ENCODE peak calls at places on chromosomes 2 and 18, in eight cellular contexts. P, Y, V, L, D, R, U and E are unnamed samples.

GRCh38 chr2:223725494-223725893 is 111.9 kb downstream of the AP1S3 start:
- DNase-seq in V (peak), U (peak), D (peak), L (peak), P (no peak), R (peak), Y (peak), E (no peak)

GRCh38 chr18:36086186-36086585 is 18.8 kb upstream of the RPRD1A start:
- DNase-seq in D (no peak), U (no peak), L (no peak), V (no peak), Y (no peak), R (no peak), P (no peak), E (no peak)

GRCh38 chr2:231522418-231523180 is 7.6 kb downstream of the NMUR1 start:
- DNase-seq in D (peak), R (no peak), V (no peak), U (no peak), L (no peak), Y (no peak), P (no peak), E (no peak)

GRCh38 chr18:9065864-9066263 is 36.6 kb upstream of the NDUFV2 start:
- DNase-seq in L (no peak), V (no peak), Y (no peak), P (no peak), R (no peak), D (no peak), U (no peak), E (no peak)

GRCh38 chr18:9068346-9068745 is 34.2 kb upstream of the NDUFV2 start:
- DNase-seq in L (no peak), P (no peak), D (no peak), R (no peak), Y (no peak), V (no peak), U (no peak), E (no peak)

GRCh38 chr18:9665311-9665710 is 42.8 kb upstream of the RAB31 start:
- DNase-seq in R (no peak), Y (no peak), D (no peak), U (no peak), P (no peak), V (no peak), L (no peak), E (no peak)

GRCh38 chr2:71347517-71347916 is 15.9 kb downstream of the ZNF638 start:
- DNase-seq in V (no peak), L (no peak), D (no peak), R (no peak), P (no peak), U (peak), Y (no peak), E (no peak)

GRCh38 chr2:167264380-167264779 is 376.1 kb downstream of the XIRP2 start:
- DNase-seq in U (no peak), R (no peak), P (no peak), V (peak), D (no peak), Y (no peak), L (no peak), E (no peak)

GRCh38 chr2:208608436-208608835 is 201.8 kb downstream of the PTH2R start:
- DNase-seq in P (no peak), D (no peak), U (no peak), V (no peak), R (no peak), L (no peak), Y (no peak), E (no peak)

GRCh38 chr2:160210599-160211138 is 10.6 kb upstream of the ITGB6 start:
- DNase-seq in P (peak), U (peak), Y (peak), L (peak), V (peak), R (peak), D (peak), E (peak)

GRCh38 chr2:219713110-219713509 is 85.7 kb downstream of the SLC4A3 start:
- DNase-seq in P (no peak), V (no peak), Y (no peak), D (no peak), R (no peak), U (peak), L (no peak), E (no peak)

GRCh38 chr2:158178646-158179045 is 77.0 kb downstream of the UPP2 start:
- DNase-seq in L (no peak), V (no peak), U (no peak), D (no peak), Y (no peak), R (no peak), P (no peak), E (no peak)

GRCh38 chr2:48435909-48436308 is 94.0 kb upstream of the STON1 start:
- DNase-seq in D (no peak), R (no peak), Y (no peak), U (no peak), V (no peak), L (no peak), P (no peak), E (no peak)

GRCh38 chr18:45493830-45494229 is 121.4 kb upstream of the SLC14A2 start:
- DNase-seq in D (no peak), Y (no peak), U (no peak), P (no peak), R (no peak), L (no peak), V (no peak), E (no peak)

GRCh38 chr2:219658861-219659260 is 31.4 kb downstream of the SLC4A3 start:
- DNase-seq in P (no peak), D (no peak), R (no peak), U (no peak), V (no peak), Y (no peak), L (no peak), E (no peak)

GRCh38 chr18:13159579-13159978 is 59.0 kb upstream of the LDLRAD4 start:
- DNase-seq in U (peak), D (no peak), Y (no peak), V (no peak), L (peak), P (peak), R (no peak), E (no peak)

GRCh38 chr2:121665504-121665903 is 16.2 kb upstream of the CLASP1 start:
- DNase-seq in D (no peak), R (no peak), V (no peak), Y (no peak), P (no peak), L (no peak), U (no peak), E (no peak)

GRCh38 chr2:118850171-118850900 is 2.9 kb upstream of the EN1 start:
- DNase-seq in D (no peak), U (no peak), V (no peak), R (no peak), Y (no peak), L (no peak), P (no peak), E (no peak)

GRCh38 chr2:73212098-73212447 is 2.0 kb upstream of the SMYD5 start:
- DNase-seq in L (no peak), U (no peak), Y (no peak), P (no peak), V (no peak), R (no peak), D (no peak), E (no peak)

GRCh38 chr2:128285329-128285931 is 33.2 kb downstream of the HS6ST1 start:
- DNase-seq in R (no peak), D (no peak), U (no peak), P (no peak), L (no peak), V (no peak), Y (no peak), E (no peak)

GRCh38 chr18:12234451-12235190 is 19.5 kb upstream of the CIDEA start:
- DNase-seq in L (no peak), V (no peak), Y (no peak), D (no peak), P (no peak), R (no peak), U (no peak), E (no peak)

DNA sequence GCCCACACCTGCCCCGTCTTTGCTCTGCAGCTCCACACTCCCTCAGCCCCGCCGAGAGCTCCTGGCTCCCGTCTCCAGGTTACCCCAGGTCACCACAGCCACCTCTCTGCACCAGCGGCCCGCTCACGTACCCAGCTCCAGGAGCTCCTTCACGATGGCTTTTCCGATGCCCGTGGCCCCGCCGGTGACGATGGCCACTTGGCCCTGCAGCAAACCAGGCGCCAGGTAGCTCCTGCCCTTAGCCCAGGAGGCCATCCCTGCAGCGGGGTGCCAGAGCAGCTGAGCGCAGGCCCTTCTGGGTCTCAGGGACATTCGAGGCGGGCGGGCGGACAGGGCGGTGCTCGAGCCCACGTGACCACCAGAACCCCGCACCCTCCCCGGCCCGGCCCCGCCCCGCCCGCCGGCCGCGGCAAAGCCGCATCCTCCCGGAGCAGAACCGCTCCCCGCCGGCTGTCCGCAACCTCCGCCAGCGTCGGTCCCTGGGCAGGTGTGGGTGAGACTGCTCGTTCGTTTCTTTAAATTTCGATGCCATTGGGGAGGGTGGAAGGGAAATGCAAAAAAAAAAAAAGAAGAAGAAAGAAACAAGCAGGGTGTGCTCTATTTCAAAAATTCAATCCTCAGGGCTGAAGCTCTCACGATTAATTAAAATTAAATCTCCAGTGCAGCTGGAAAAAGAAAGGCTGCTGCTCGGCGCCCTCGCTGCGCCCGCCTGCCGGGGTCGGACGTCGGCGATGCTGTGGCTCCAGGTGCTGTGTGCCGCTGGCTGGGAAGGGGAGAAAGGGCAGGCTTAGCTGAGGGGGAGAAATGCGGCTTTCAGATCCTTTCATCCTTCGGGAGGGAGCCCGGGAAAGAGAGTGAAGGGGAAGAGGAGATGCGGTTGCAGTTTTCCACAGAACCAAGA is at the start of the genes PECR and TMEM169:
- DNase-seq in Y (peak), P (peak), V (peak), D (peak), R (peak), L (peak), U (peak), E (peak)
- TF ChIP-seq POLR2A in Y (no peak), P (peak), V (peak), D (no peak), R (peak), L (peak), U (peak), E (peak)

GRCh38 chr2:188966728-188967127 is 7.4 kb upstream of the COL3A1 start:
- DNase-seq in U (no peak), D (no peak), R (no peak), L (no peak), V (no peak), P (no peak), Y (no peak), E (no peak)
- TF ChIP-seq POLR2AphosphoS5 in U (no peak), D (no peak), R (no peak), L (no peak), V (no peak), P (no peak), Y (no peak), E (no peak)

GRCh38 chr2:241084856-241085444 is 17.1 kb downstream of the MTERF4 start:
- DNase-seq in R (no peak), Y (no peak), V (no peak), D (no peak), U (no peak), P (no peak), L (no peak), E (no peak)

GRCh38 chr2:241088791-241089732 is 13.0 kb downstream of the MTERF4 start:
- DNase-seq in R (no peak), Y (no peak), V (no peak), D (no peak), L (no peak), U (no peak), P (no peak), E (no peak)

GRCh38 chr2:241088376-241088775 is 13.7 kb downstream of the MTERF4 start:
- DNase-seq in P (no peak), U (no peak), L (no peak), R (no peak), D (no peak), V (no peak), Y (no peak), E (no peak)

GRCh38 chr2:241091201-241091600 is 10.9 kb downstream of the MTERF4 start:
- DNase-seq in P (no peak), V (no peak), D (no peak), Y (no peak), R (no peak), L (no peak), U (no peak), E (no peak)

GRCh38 chr2:241087420-241088268 is 14.4 kb downstream of the MTERF4 start:
- DNase-seq in Y (no peak), U (no peak), V (no peak), L (no peak), P (no peak), R (no peak), D (no peak), E (no peak)
- TF ChIP-seq POLR2A in Y (no peak), U (no peak), V (no peak), L (no peak), P (no peak), R (no peak), D (no peak), E (no peak)

GRCh38 chr2:2392332-2392731 is 61.3 kb upstream of the MYT1L start:
- DNase-seq in L (no peak), Y (no peak), V (no peak), D (no peak), R (no peak), U (no peak), P (no peak), E (no peak)
- TF ChIP-seq POLR2AphosphoS5 in L (no peak), Y (no peak), V (no peak), D (no peak), R (no peak), U (no peak), P (no peak), E (no peak)

GRCh38 chr2:134372611-134373131 is 118.8 kb downstream of the MGAT5 start:
- DNase-seq in U (no peak), R (no peak), L (no peak), P (no peak), V (no peak), Y (no peak), D (peak), E (no peak)

GRCh38 chr2:134377730-134378129 is 123.9 kb downstream of the MGAT5 start:
- DNase-seq in V (no peak), Y (no peak), L (no peak), R (no peak), D (no peak), P (no peak), U (no peak), E (no peak)

GRCh38 chr2:134379293-134379692 is 125.4 kb downstream of the MGAT5 start:
- DNase-seq in R (no peak), L (no peak), P (no peak), Y (no peak), D (no peak), V (no peak), U (no peak), E (no peak)

GRCh38 chr2:134379722-134380121 is 125.8 kb downstream of the MGAT5 start:
- DNase-seq in Y (no peak), R (no peak), V (no peak), L (no peak), P (no peak), U (no peak), D (no peak), E (no peak)

DNA sequence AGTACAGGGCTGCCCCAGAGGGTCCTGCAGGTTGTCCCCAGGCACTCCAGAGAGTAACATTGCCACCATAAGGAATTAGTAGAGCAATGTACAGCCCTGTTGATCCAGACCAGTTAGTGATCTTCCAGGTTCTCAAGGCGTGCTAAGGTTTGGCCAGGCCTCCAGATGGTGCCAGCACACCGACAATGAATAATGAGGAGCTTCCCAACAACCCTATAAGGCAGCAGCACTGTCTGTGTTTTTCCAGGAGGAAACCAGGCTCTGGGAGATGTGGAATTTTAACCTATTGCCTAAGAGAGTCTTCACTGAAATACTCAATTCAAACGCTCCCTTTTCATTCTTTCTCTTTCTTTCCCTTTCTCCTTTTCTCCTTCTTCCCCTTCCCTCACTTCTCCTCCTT is 122.1 kb downstream of the MGAT5 start:
- DNase-seq in V (peak), P (no peak), R (peak), L (no peak), Y (no peak), U (no peak), D (peak), E (no peak)
- TF ChIP-seq POLR2A in V (no peak), P (no peak), R (no peak), L (no peak), Y (no peak), U (no peak), D (no peak), E (no peak)

GRCh38 chr2:112096098-112096497 is 41.0 kb downstream of the TMEM87B start:
- DNase-seq in L (no peak), V (no peak), R (no peak), Y (no peak), U (no peak), P (no peak), D (no peak), E (no peak)

GRCh38 chr2:112095654-112096053 is 40.6 kb downstream of the TMEM87B start:
- DNase-seq in L (no peak), U (no peak), D (no peak), Y (no peak), V (no peak), R (no peak), P (no peak), E (no peak)

GRCh38 chr2:112089375-112089774 is 34.3 kb downstream of the TMEM87B start:
- DNase-seq in L (no peak), V (no peak), R (no peak), U (no peak), Y (no peak), P (no peak), D (no peak), E (no peak)

GRCh38 chr2:112093216-112093615 is 38.1 kb downstream of the TMEM87B start:
- DNase-seq in D (no peak), R (no peak), V (no peak), Y (no peak), P (no peak), L (no peak), U (no peak), E (no peak)

DNA sequence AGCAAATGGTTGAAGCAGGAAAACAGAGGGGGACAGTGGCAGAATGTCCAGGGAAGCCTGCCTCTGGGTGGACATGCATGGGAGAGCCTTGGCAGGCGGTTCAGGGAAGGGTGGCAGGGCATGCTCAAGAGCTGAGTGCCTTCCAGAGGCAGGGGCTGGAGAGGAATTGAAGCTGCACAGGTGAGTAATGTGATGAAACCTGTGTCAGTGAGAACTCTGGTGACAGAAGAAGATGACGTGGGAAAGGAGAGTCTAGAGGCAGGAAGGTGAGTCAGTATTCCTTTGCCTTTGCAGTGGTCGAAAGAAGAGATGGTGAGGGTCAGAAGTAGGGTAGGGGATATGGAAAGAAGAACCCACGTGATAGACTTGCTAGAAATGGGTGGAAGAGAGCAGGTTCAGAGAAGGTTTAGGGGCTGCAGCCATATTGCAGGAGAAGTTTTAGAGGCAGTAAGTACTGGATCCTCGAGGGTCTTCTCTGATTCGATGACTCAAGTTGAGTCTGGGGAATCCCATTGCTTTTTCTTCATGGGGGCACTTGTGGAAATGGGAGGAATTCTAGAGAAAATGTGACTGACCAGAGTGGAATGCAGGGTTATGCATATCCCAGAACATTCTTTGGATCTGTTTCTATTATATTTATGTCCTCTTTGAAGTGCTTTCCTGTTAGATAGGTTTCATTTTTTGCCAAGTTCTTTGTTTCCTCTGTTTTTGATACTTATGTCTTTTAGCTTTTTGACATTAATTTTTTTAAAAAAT is 37.4 kb downstream of the TMEM87B start:
- DNase-seq in V (no peak), L (no peak), U (no peak), D (no peak), Y (no peak), P (no peak), R (no peak), E (no peak)
- TF ChIP-seq POLR2AphosphoS5 in V (no peak), L (no peak), U (no peak), D (no peak), Y (no peak), P (no peak), R (no peak), E (no peak)

GRCh38 chr2:11343626-11344341 is 652 bp downstream of the ROCK2 start:
- DNase-seq in V (peak), U (peak), L (no peak), R (peak), D (peak), P (peak), Y (peak), E (peak)

GRCh38 chr2:11346129-11346528 is 1.7 kb upstream of the ROCK2 start:
- DNase-seq in R (no peak), D (no peak), U (no peak), L (no peak), V (no peak), Y (no peak), P (no peak), E (no peak)

GRCh38 chr2:11343344-11343625 is 1.2 kb downstream of the ROCK2 start:
- DNase-seq in D (no peak), V (no peak), U (no peak), Y (no peak), L (peak), R (no peak), P (no peak), E (no peak)

GRCh38 chr2:11344342-11344955 is at the start of gene ROCK2:
- DNase-seq in D (peak), R (peak), P (peak), U (peak), Y (peak), L (peak), V (peak), E (peak)

DNA sequence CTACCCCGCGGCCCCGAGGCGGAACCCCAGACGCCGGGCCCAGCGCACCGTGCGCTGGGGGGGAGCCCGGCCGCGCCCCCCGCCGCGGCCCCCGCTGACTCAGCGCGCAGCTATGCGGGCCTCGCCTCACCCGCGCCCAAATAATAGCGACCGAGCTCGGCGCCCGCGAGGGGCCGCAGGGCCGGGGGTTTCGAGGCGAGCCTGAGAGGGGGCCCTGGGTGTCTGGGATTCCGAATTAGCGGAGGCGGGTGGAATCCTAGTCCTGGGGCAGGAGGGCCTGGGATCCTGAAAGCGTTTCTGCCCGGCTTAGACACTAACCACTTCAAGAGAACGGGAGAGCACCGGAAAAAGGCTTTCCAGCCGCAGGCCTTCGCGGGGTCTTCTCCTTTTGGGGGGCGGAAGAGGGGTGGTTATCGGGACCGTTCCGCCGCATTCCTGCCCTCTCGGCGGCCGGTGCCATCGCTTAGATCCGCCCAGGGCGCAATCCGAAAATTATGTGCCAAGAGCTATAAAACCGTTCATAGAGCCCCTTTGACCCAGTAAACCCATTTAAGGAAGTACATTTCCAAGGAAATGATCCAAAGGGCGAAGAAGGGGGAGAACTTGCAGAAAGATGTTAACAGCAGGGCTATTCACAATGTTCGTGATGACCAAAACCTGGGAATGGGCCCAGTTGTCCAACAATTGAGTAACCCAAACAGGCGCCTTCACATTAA is 678 bp upstream of the ROCK2 start:
- DNase-seq in V (peak), Y (peak), D (peak), P (no peak), U (no peak), L (peak), R (peak), E (no peak)
- TF ChIP-seq POLR2A in V (peak), Y (no peak), D (peak), P (no peak), U (peak), L (no peak), R (no peak), E (no peak)

GRCh38 chr2:12097860-12098259 is 351.4 kb downstream of the LPIN1 start:
- DNase-seq in Y (no peak), D (no peak), U (peak), V (no peak), P (no peak), L (no peak), R (no peak), E (no peak)
- TF ChIP-seq POLR2AphosphoS5 in Y (no peak), D (no peak), U (no peak), V (no peak), P (no peak), L (no peak), R (no peak), E (no peak)